ENCODE peak calls at places on chromosome 1, in five cellular contexts. One of them, this sample, is unnamed.

GRCh38 chr1:89697397-89697796 is 64.5 kb downstream of the LRRC8C start:
- DNase-seq in NCI-H524: no peak
- DNase-seq in fibroblast of lung: peak; percentile 17
- DNase-seq in AG08395: no peak
- DNase-seq in cardiac fibroblast: peak; percentile 15
- DNase-seq in this sample: no peak

GRCh38 chr1:71650126-71650525 is 569.3 kb upstream of the ZRANB2 start:
- DNase-seq in NCI-H524: no peak
- DNase-seq in fibroblast of lung: no peak
- DNase-seq in AG08395: no peak
- DNase-seq in cardiac fibroblast: no peak
- DNase-seq in this sample: no peak

GRCh38 chr1:65393345-65393744 is 27.1 kb upstream of the LEPR start:
- DNase-seq in NCI-H524: no peak
- DNase-seq in fibroblast of lung: peak; percentile 53
- DNase-seq in AG08395: peak; percentile 20
- DNase-seq in cardiac fibroblast: peak; percentile 18
- DNase-seq in this sample: no peak

GRCh38 chr1:178724734-178725602 is at the start of gene RALGPS2:
- DNase-seq in NCI-H524: peak; percentile 65
- DNase-seq in fibroblast of lung: peak; percentile 74
- DNase-seq in AG08395: peak; percentile 81
- DNase-seq in cardiac fibroblast: peak; percentile 78
- DNase-seq in this sample: peak; percentile 54

GRCh38 chr1:86507935-86508582 is 38.8 kb upstream of the CLCA4 start:
- DNase-seq in NCI-H524: no peak
- DNase-seq in fibroblast of lung: peak; percentile 30
- DNase-seq in AG08395: peak; percentile 29
- DNase-seq in cardiac fibroblast: peak; percentile 69
- DNase-seq in this sample: no peak

GRCh38 chr1:41314376-41314775 is 46.9 kb upstream of the FOXO6 start:
- DNase-seq in NCI-H524: no peak
- DNase-seq in fibroblast of lung: peak; percentile 54
- DNase-seq in AG08395: no peak
- DNase-seq in cardiac fibroblast: no peak
- DNase-seq in this sample: no peak

GRCh38 chr1:6157132-6157527 is 23.0 kb downstream of the CHD5 start:
- DNase-seq in NCI-H524: no peak
- DNase-seq in fibroblast of lung: peak; percentile 23
- DNase-seq in AG08395: no peak
- DNase-seq in cardiac fibroblast: no peak
- DNase-seq in this sample: no peak

GRCh38 chr1:111139234-111139955 is 498 bp downstream of the DRAM2 start:
- DNase-seq in NCI-H524: peak; percentile 84
- DNase-seq in fibroblast of lung: peak; percentile 68
- DNase-seq in AG08395: peak; percentile 36
- DNase-seq in cardiac fibroblast: peak; percentile 58
- DNase-seq in this sample: no peak